ENCODE peak calls at places on chromosomes 13 and 19, in six cellular contexts. M is neuronal stem cell, E is mesenchymal stem cell, X is IMR-90, W is H1, V is trophoblast cell. O is an unnamed sample. For H3K36me3, the result is how much of the 10 kb centered on the place peaks cover.

GRCh38 chr13:33577037-33577436 is 240.9 kb upstream of the RFC3 start:
- DNase-seq in M (no peak), E (no peak), X (peak), W (no peak), V (no peak), O (no peak)

GRCh38 chr19:18961767-18962423 is 20.9 kb upstream of the HOMER3 start:
- DNase-seq in M (peak), E (no peak), X (no peak), W (peak), V (no peak), O (peak)

GRCh38 chr13:111517641-111518010 is 197.2 kb downstream of the TEX29 start:
- DNase-seq in M (no peak), E (no peak), X (no peak), W (no peak), V (no peak), O (peak)

GRCh38 chr19:35109395-35110112 is 6.1 kb upstream of the FXYD3 start:
- DNase-seq in M (no peak), E (no peak), X (no peak), W (no peak), V (no peak), O (no peak)

GRCh38 chr19:33350538-33351309 is 22.8 kb upstream of the CEBPG start:
- DNase-seq in M (no peak), E (no peak), X (peak), W (no peak), V (peak), O (no peak)

GRCh38 chr13:49220035-49220855 is at the start of gene MLNR:
- DNase-seq in M (peak), E (peak), X (no peak), W (peak), V (no peak), O (peak)

GRCh38 chr13:44283598-44283997 is 90.0 kb upstream of the SERP2 start:
- DNase-seq in M (no peak), E (no peak), X (no peak), W (no peak), V (no peak), O (peak)

GRCh38 chr19:29775575-29775900 is 36.3 kb upstream of the CCNE1 start:
- DNase-seq in M (no peak), E (peak), X (no peak), W (no peak), V (no peak), O (peak)

GRCh38 chr13:46100191-46100877 is 4.5 kb downstream of the CPB2 start:
- DNase-seq in M (no peak), E (peak), X (no peak), W (no peak), V (no peak), O (no peak)

GRCh38 chr13:109156181-109156935 is 526.9 kb downstream of the MYO16 start:
- DNase-seq in M (no peak), E (peak), X (peak), W (no peak), V (peak), O (peak)

GRCh38 chr13:68745517-68745916 is 1362.1 kb upstream of the ATXN8OS start:
- DNase-seq in M (no peak), E (no peak), X (no peak), W (no peak), V (no peak), O (no peak)

GRCh38 chr19:34556500-34556899 is 74.9 kb downstream of the WTIP start:
- DNase-seq in M (no peak), E (no peak), X (no peak), W (peak), V (peak), O (peak)

GRCh38 chr13:33767140-33767539 is 50.8 kb upstream of the RFC3 start:
- DNase-seq in M (no peak), E (no peak), X (no peak), W (no peak), V (no peak), O (no peak)

GRCh38 chr19:49950590-49950948 is 10.4 kb downstream of the SIGLEC11 start:
- DNase-seq in M (no peak), E (no peak), X (no peak), W (no peak), V (no peak), O (no peak)

GRCh38 chr13:40273173-40274000 is 393.1 kb downstream of the FOXO1 start:
- DNase-seq in M (no peak), E (no peak), X (no peak), W (no peak), V (no peak), O (no peak)

GRCh38 chr13:40169476-40169875 is 497.0 kb downstream of the FOXO1 start:
- DNase-seq in M (no peak), E (no peak), X (no peak), W (no peak), V (no peak), O (no peak)

GRCh38 chr13:113969311-113969972 is 4.4 kb downstream of the C13orf46 start:
- DNase-seq in M (no peak), E (no peak), X (no peak), W (no peak), V (no peak), O (no peak)

GRCh38 chr19:16315825-16316505 is 8.7 kb upstream of the KLF2 start:
- DNase-seq in M (no peak), E (peak), X (peak), W (no peak), V (peak), O (no peak)

GRCh38 chr19:16319466-16319865 is 5.2 kb upstream of the KLF2 start:
- DNase-seq in M (no peak), E (peak), X (peak), W (no peak), V (no peak), O (no peak)

GRCh38 chr19:16320987-16321386 is 3.6 kb upstream of the KLF2 start:
- DNase-seq in M (no peak), E (no peak), X (no peak), W (no peak), V (no peak), O (no peak)

DNA sequence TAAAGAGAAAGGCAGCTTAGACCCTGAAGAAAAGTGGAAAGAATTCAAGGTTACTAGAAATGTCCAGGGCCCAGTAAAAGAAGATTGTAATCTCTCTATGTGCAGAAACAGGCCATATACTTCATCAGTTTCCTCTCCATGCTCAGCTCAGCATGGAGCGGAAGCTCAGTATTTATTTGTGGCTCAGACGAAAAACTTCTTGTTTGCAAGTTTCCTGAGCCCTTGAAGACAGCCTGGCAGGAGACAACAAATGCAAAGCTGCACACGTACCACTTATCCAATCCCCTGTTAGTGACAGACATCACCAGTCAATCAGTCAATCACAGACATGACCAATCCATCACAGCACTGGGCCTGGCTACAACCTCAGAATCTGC is 8.1 kb upstream of the KLF2 start:
- DNase-seq in M (no peak), E (no peak), X (no peak), W (no peak), V (no peak), O (no peak)
- H3K4me2 ChIP-seq in M (no peak), E (no peak), X (peak), W (no peak), V (no peak), O (no peak)

GRCh38 chr19:3626473-3627350 is at the start of gene CACTIN:
- DNase-seq in M (peak), E (peak), X (peak), W (peak), V (peak), O (peak)
- H4K8ac ChIP-seq in M (no peak), E (peak), X (peak), W (peak), V (peak), O (peak)

DNA sequence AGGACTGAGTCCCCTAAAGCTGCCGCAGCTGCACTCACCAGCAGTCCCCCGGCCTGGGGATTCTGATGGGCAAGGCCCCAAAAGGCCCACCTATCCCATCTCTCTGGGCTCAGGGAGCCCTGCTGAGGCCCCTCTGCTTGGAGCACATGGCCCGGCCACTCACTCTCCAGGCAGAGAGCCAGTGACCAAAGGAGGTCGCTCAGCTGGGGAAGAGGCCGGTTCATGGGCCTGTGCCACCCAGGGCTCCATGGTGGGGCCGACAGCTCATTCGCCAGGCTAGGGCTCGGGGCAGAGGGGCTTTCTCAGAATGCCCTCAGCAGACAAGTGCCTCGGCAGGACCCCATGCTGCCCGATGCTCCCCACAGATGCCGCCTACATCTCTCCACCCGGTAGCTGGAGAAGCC is 54.5 kb downstream of the MLLT1 start:
- DNase-seq in M (no peak), E (no peak), X (no peak), W (no peak), V (no peak), O (no peak)
- H3K36me3 ChIP-seq in M (under half), E (half or more), X (half or more), W (under half), V (half or more), O (under half)

GRCh38 chr19:41997851-41998229 is 3.8 kb upstream of the ATP1A3 start:
- DNase-seq in M (no peak), E (no peak), X (no peak), W (peak), V (no peak), O (no peak)
- H3K4me2 ChIP-seq in M (no peak), E (no peak), X (no peak), W (peak), V (no peak), O (no peak)

GRCh38 chr19:5773276-5773675 is 11.3 kb downstream of the PRR22 start:
- DNase-seq in M (no peak), E (no peak), X (no peak), W (no peak), V (no peak), O (no peak)
- H4K8ac ChIP-seq in M (no peak), E (no peak), X (peak), W (peak), V (peak), O (no peak)

DNA sequence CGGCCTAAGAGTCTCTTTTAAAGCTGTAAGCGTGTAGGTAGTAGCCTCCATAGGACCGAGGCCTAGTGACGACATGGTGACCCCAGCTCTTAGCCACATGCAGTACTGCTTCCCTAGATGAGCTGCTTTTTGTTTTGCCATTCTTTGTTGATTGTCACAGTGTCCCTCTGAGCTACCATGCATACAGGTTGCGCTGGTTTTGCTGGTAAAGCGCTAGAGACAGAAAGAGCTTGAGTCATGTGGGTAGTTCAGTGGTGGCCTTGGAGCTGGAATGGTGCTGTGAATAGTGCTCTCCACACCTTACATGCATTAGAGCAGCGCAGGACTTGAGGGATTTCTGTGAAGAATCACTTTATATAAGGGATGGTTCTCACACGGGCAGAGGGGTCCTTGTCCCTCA is 5.1 kb downstream of the HNRNPM start:
- DNase-seq in M (no peak), E (no peak), X (no peak), W (no peak), V (peak), O (peak)
- H3K36me3 ChIP-seq in M (under half), E (under half), X (under half), W (under half), V (under half), O (under half)

DNA sequence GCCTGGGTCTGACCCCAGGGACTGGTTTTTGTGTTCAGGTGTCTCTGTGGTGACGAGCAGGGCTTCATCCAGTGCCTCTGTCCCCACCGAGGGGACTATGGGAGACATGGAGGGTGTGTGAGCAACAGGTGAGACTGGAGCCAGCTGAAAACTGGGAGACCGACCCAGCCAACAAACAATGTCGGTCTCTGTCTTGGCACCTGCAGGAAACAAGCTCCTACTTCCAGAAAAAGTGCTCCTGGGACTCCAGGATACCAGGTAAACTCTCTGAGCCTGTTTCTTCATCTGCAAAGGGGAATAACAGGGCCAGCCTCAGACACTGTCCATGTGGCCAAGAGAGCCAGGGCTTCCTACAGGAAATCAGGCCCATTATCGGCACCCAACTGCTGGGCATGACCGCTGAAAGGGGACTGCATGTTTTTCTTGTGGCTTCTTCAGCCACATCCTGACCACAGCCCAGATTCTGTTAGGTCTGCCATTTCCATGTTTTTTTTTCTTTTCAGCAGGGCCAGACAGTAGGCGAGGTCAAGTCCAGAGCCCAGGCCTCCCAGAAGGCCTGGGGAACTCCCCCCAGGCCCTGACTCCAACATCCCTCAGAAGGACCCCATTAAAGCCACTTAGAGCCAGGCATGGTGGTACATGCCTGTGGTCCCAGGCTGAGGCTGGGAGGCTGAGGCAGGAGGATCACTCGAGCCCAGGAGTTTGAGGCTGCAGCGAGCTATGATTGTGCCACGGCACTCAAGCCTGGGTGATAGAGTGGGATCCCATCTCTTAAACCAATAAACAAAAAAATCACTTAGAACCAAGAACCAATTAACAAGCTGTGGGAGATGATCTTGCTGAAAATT is 833 bp upstream of the BST2 start:
- DNase-seq in M (no peak), E (peak), X (no peak), W (no peak), V (no peak), O (no peak)
- H3K4me2 ChIP-seq in M (no peak), E (no peak), X (no peak), W (no peak), V (no peak), O (no peak)